ENCODE peak calls at places on chromosomes 5 and 9, in four cellular contexts. One of them, this sample, is unnamed.

GRCh38 chr5:90962481-90962880 is 403.9 kb downstream of the ADGRV1 start:
- DNase-seq in heart left ventricle: no peak
- DNase-seq in brain microvascular endothelial cell: no peak
- DNase-seq in endothelial cell: no peak
- DNase-seq in this sample: no peak

GRCh38 chr9:81969971-81970370 is 18.6 kb upstream of the SPATA31D1 start:
- DNase-seq in heart left ventricle: no peak
- DNase-seq in brain microvascular endothelial cell: no peak
- DNase-seq in endothelial cell: no peak
- DNase-seq in this sample: no peak

GRCh38 chr5:124492444-124493224 is 253.8 kb downstream of the ZNF608 start:
- DNase-seq in heart left ventricle: no peak
- DNase-seq in brain microvascular endothelial cell: no peak
- DNase-seq in endothelial cell: no peak
- DNase-seq in this sample: no peak

GRCh38 chr9:96216618-96217017 is 85.4 kb downstream of the HSD17B3 start:
- DNase-seq in heart left ventricle: no peak
- DNase-seq in brain microvascular endothelial cell: no peak
- DNase-seq in endothelial cell: no peak
- DNase-seq in this sample: no peak

GRCh38 chr5:2378976-2379375 is 372.5 kb downstream of the IRX2 start:
- DNase-seq in heart left ventricle: no peak
- DNase-seq in brain microvascular endothelial cell: no peak
- DNase-seq in endothelial cell: no peak
- DNase-seq in this sample: no peak

GRCh38 chr5:56896761-56897160 is 12.6 kb upstream of the SETD9 start:
- DNase-seq in heart left ventricle: no peak
- DNase-seq in brain microvascular endothelial cell: no peak
- DNase-seq in endothelial cell: no peak
- DNase-seq in this sample: no peak

GRCh38 chr5:337565-338130 is 16.1 kb downstream of the AHRR start:
- DNase-seq in heart left ventricle: no peak
- DNase-seq in brain microvascular endothelial cell: peak; percentile 42
- DNase-seq in endothelial cell: peak; percentile 43
- DNase-seq in this sample: no peak

GRCh38 chr9:137311171-137311970 is 9.3 kb upstream of the NRARP start:
- DNase-seq in heart left ventricle: peak; percentile 28
- DNase-seq in brain microvascular endothelial cell: peak; percentile 47
- DNase-seq in endothelial cell: no peak
- DNase-seq in this sample: no peak

GRCh38 chr5:155631116-155631515 is 617.6 kb downstream of the KIF4B start:
- DNase-seq in heart left ventricle: no peak
- DNase-seq in brain microvascular endothelial cell: no peak
- DNase-seq in endothelial cell: no peak
- DNase-seq in this sample: no peak

GRCh38 chr9:101486693-101487442 is 46.8 kb upstream of the RNF20 start:
- DNase-seq in heart left ventricle: peak; percentile 56
- DNase-seq in brain microvascular endothelial cell: no peak
- DNase-seq in endothelial cell: peak; percentile 61
- DNase-seq in this sample: no peak

GRCh38 chr5:35442916-35443639 is 174.6 kb upstream of the SPEF2 start:
- DNase-seq in heart left ventricle: no peak
- DNase-seq in brain microvascular endothelial cell: peak; percentile 11
- DNase-seq in endothelial cell: no peak
- DNase-seq in this sample: no peak

GRCh38 chr9:3012245-3012644 is 168.3 kb upstream of the PUM3 start:
- DNase-seq in heart left ventricle: no peak
- DNase-seq in brain microvascular endothelial cell: no peak
- DNase-seq in endothelial cell: no peak
- DNase-seq in this sample: no peak

GRCh38 chr5:80229902-80230255 is 26.0 kb downstream of the SERINC5 start:
- DNase-seq in heart left ventricle: no peak
- DNase-seq in brain microvascular endothelial cell: no peak
- DNase-seq in endothelial cell: no peak
- DNase-seq in this sample: no peak

GRCh38 chr5:111427762-111428161 is 84.6 kb downstream of the STARD4 start:
- DNase-seq in heart left ventricle: no peak
- DNase-seq in brain microvascular endothelial cell: no peak
- DNase-seq in endothelial cell: no peak
- DNase-seq in this sample: no peak

GRCh38 chr5:51389582-51390463 is 6.6 kb downstream of the ISL1 start:
- DNase-seq in heart left ventricle: no peak
- DNase-seq in brain microvascular endothelial cell: no peak
- DNase-seq in endothelial cell: no peak
- DNase-seq in this sample: no peak

GRCh38 chr9:132479733-132480132 is 69.7 kb downstream of the CFAP77 start:
- DNase-seq in heart left ventricle: no peak
- DNase-seq in brain microvascular endothelial cell: no peak
- DNase-seq in endothelial cell: no peak
- DNase-seq in this sample: no peak

GRCh38 chr5:129361441-129362025 is 98.6 kb upstream of the ADAMTS19 start:
- DNase-seq in heart left ventricle: no peak
- DNase-seq in brain microvascular endothelial cell: no peak
- DNase-seq in endothelial cell: no peak
- DNase-seq in this sample: no peak

GRCh38 chr5:77960305-77960704 is 184.2 kb upstream of the TBCA start:
- DNase-seq in heart left ventricle: no peak
- DNase-seq in brain microvascular endothelial cell: no peak
- DNase-seq in endothelial cell: no peak
- DNase-seq in this sample: no peak

GRCh38 chr5:77958642-77959315 is 182.6 kb upstream of the TBCA start:
- DNase-seq in heart left ventricle: no peak
- DNase-seq in brain microvascular endothelial cell: no peak
- DNase-seq in endothelial cell: no peak
- DNase-seq in this sample: no peak

GRCh38 chr5:77957931-77958476 is 181.9 kb upstream of the TBCA start:
- DNase-seq in heart left ventricle: no peak
- DNase-seq in brain microvascular endothelial cell: no peak
- DNase-seq in endothelial cell: peak; percentile 38
- DNase-seq in this sample: no peak

GRCh38 chr5:77963795-77964194 is 187.7 kb upstream of the TBCA start:
- DNase-seq in heart left ventricle: no peak
- DNase-seq in brain microvascular endothelial cell: no peak
- DNase-seq in endothelial cell: no peak
- DNase-seq in this sample: no peak

DNA sequence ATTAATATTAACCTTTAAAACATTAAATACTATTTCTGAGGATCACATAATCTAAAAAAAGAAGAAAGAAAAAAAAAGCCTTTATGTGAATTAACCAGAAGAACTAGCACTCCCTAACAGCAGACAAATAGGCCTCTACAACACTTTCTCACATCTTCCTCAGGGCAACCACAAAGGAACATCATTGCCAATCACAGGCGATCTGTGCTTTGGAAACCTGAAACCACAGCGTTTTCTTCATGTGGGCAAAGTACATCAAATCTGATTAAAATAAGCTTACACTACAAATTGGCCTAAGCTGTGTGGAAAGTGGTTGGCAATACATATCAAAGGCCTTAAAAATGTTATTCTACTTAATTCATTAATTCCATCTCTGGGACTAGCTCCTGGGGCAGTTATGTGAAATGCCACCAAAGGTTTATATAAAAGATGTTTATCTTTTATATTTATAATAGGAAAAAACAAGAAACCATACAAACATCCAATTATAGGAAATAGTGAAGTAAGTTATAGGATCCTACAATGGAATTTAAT is 184.8 kb upstream of the TBCA start:
- DNase-seq in heart left ventricle: no peak
- DNase-seq in brain microvascular endothelial cell: no peak
- DNase-seq in endothelial cell: no peak
- DNase-seq in this sample: no peak
- TF ChIP-seq CTCF in heart left ventricle: no peak
- TF ChIP-seq CTCF in brain microvascular endothelial cell: no peak
- TF ChIP-seq CTCF in endothelial cell: no peak
- TF ChIP-seq CTCF in this sample: no peak

GRCh38 chr9:108400267-108400666 is 455.5 kb downstream of the ACTL7B start:
- DNase-seq in heart left ventricle: no peak
- DNase-seq in brain microvascular endothelial cell: no peak
- DNase-seq in endothelial cell: no peak
- DNase-seq in this sample: no peak
- TF ChIP-seq CTCF in heart left ventricle: no peak
- TF ChIP-seq CTCF in brain microvascular endothelial cell: peak; percentile 24
- TF ChIP-seq CTCF in endothelial cell: no peak
- TF ChIP-seq CTCF in this sample: no peak

GRCh38 chr5:135205616-135206349 is 171.8 kb upstream of the PITX1 start:
- DNase-seq in heart left ventricle: no peak
- DNase-seq in brain microvascular endothelial cell: no peak
- DNase-seq in endothelial cell: no peak
- DNase-seq in this sample: no peak

GRCh38 chr5:135203019-135203418 is 169.0 kb upstream of the PITX1 start:
- DNase-seq in heart left ventricle: no peak
- DNase-seq in brain microvascular endothelial cell: no peak
- DNase-seq in endothelial cell: no peak
- DNase-seq in this sample: no peak

GRCh38 chr5:135203593-135204036 is 169.6 kb upstream of the PITX1 start:
- DNase-seq in heart left ventricle: no peak
- DNase-seq in brain microvascular endothelial cell: no peak
- DNase-seq in endothelial cell: no peak
- DNase-seq in this sample: no peak

GRCh38 chr5:135206862-135207261 is 172.8 kb upstream of the PITX1 start:
- DNase-seq in heart left ventricle: no peak
- DNase-seq in brain microvascular endothelial cell: no peak
- DNase-seq in endothelial cell: no peak
- DNase-seq in this sample: no peak

GRCh38 chr5:135204151-135204600 is 170.1 kb upstream of the PITX1 start:
- DNase-seq in heart left ventricle: no peak
- DNase-seq in brain microvascular endothelial cell: no peak
- DNase-seq in endothelial cell: no peak
- DNase-seq in this sample: no peak
- TF ChIP-seq CTCF in heart left ventricle: no peak
- TF ChIP-seq CTCF in brain microvascular endothelial cell: peak; percentile 41
- TF ChIP-seq CTCF in endothelial cell: peak; percentile 43
- TF ChIP-seq CTCF in this sample: peak; percentile 1

GRCh38 chr5:39009981-39010380 is 64.2 kb downstream of the RICTOR start:
- DNase-seq in heart left ventricle: no peak
- DNase-seq in brain microvascular endothelial cell: no peak
- DNase-seq in endothelial cell: no peak
- DNase-seq in this sample: no peak

GRCh38 chr5:39001683-39002082 is 72.5 kb downstream of the RICTOR start:
- DNase-seq in heart left ventricle: no peak
- DNase-seq in brain microvascular endothelial cell: no peak
- DNase-seq in endothelial cell: no peak
- DNase-seq in this sample: no peak

GRCh38 chr5:39009280-39009679 is 64.9 kb downstream of the RICTOR start:
- DNase-seq in heart left ventricle: no peak
- DNase-seq in brain microvascular endothelial cell: no peak
- DNase-seq in endothelial cell: no peak
- DNase-seq in this sample: no peak

GRCh38 chr5:39006650-39007049 is 67.5 kb downstream of the RICTOR start:
- DNase-seq in heart left ventricle: no peak
- DNase-seq in brain microvascular endothelial cell: no peak
- DNase-seq in endothelial cell: no peak
- DNase-seq in this sample: no peak

GRCh38 chr5:39005566-39006232 is 68.5 kb downstream of the RICTOR start:
- DNase-seq in heart left ventricle: no peak
- DNase-seq in brain microvascular endothelial cell: peak; percentile 20
- DNase-seq in endothelial cell: no peak
- DNase-seq in this sample: no peak
- TF ChIP-seq CTCF in heart left ventricle: peak; percentile 23
- TF ChIP-seq CTCF in brain microvascular endothelial cell: peak; percentile 51
- TF ChIP-seq CTCF in endothelial cell: no peak
- TF ChIP-seq CTCF in this sample: peak; percentile 11

GRCh38 chr9:5899292-5899691 is 8.6 kb downstream of the MLANA start:
- DNase-seq in heart left ventricle: no peak
- DNase-seq in brain microvascular endothelial cell: no peak
- DNase-seq in endothelial cell: no peak
- DNase-seq in this sample: no peak
- TF ChIP-seq CTCF in heart left ventricle: no peak
- TF ChIP-seq CTCF in brain microvascular endothelial cell: peak; percentile 46
- TF ChIP-seq CTCF in endothelial cell: no peak
- TF ChIP-seq CTCF in this sample: no peak

GRCh38 chr9:15513335-15513734 is 2.6 kb upstream of the PSIP1 start:
- DNase-seq in heart left ventricle: no peak
- DNase-seq in brain microvascular endothelial cell: no peak
- DNase-seq in endothelial cell: no peak
- DNase-seq in this sample: no peak
- TF ChIP-seq CTCF in heart left ventricle: no peak
- TF ChIP-seq CTCF in brain microvascular endothelial cell: peak; percentile 39
- TF ChIP-seq CTCF in endothelial cell: no peak
- TF ChIP-seq CTCF in this sample: peak; percentile 12

DNA sequence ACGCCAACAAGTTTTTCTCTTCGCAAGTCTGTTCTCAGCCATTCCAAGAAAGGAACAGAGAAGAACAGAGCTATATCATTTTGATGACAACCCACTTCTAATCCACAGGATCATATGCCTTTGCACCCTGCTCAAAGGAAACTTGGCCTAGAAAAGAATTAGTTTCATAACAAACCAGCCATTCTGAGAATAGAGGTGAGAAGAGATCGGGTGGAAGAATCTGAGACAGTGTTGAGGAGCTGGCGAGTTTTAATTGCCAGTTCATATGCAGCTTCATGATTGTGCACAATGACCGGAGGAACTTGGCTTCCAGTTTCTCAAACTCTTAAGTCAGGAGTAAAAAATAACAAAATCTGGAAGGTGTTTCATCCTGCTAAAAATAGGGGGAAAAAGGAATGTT is 380.0 kb downstream of the NR2F1-AS1 start:
- DNase-seq in heart left ventricle: no peak
- DNase-seq in brain microvascular endothelial cell: no peak
- DNase-seq in endothelial cell: no peak
- DNase-seq in this sample: no peak
- TF ChIP-seq CTCF in heart left ventricle: no peak
- TF ChIP-seq CTCF in brain microvascular endothelial cell: no peak
- TF ChIP-seq CTCF in endothelial cell: no peak
- TF ChIP-seq CTCF in this sample: no peak

GRCh38 chr9:74696520-74696919 is 191.2 kb downstream of the TRPM6 start:
- DNase-seq in heart left ventricle: no peak
- DNase-seq in brain microvascular endothelial cell: no peak
- DNase-seq in endothelial cell: no peak
- DNase-seq in this sample: no peak
- TF ChIP-seq CTCF in heart left ventricle: no peak
- TF ChIP-seq CTCF in brain microvascular endothelial cell: no peak
- TF ChIP-seq CTCF in endothelial cell: peak; percentile 33
- TF ChIP-seq CTCF in this sample: no peak

GRCh38 chr5:172447646-172448365 is 6.5 kb downstream of the SH3PXD2B start:
- DNase-seq in heart left ventricle: no peak
- DNase-seq in brain microvascular endothelial cell: no peak
- DNase-seq in endothelial cell: no peak
- DNase-seq in this sample: no peak
- TF ChIP-seq CTCF in heart left ventricle: no peak
- TF ChIP-seq CTCF in brain microvascular endothelial cell: peak; percentile 21
- TF ChIP-seq CTCF in endothelial cell: no peak
- TF ChIP-seq CTCF in this sample: no peak

GRCh38 chr5:13595978-13596377 is 348.5 kb downstream of the DNAH5 start:
- DNase-seq in heart left ventricle: no peak
- DNase-seq in brain microvascular endothelial cell: no peak
- DNase-seq in endothelial cell: no peak
- DNase-seq in this sample: no peak
- TF ChIP-seq CTCF in heart left ventricle: no peak
- TF ChIP-seq CTCF in brain microvascular endothelial cell: no peak
- TF ChIP-seq CTCF in endothelial cell: no peak
- TF ChIP-seq CTCF in this sample: no peak